ENCODE peak calls at places on chromosomes 1 and 21, in four cellular contexts. B is T-helper 17 cell, Z is IMR-90, Y is PC-3. E is an unnamed sample. For H3K9me3, the result is how much of the 10 kb centered on the place peaks cover.

GRCh38 chr1:203244776-203245175 is 15.3 kb upstream of the CHIT1 start:
- DNase-seq in Z (no peak), B (no peak), Y (no peak), E (no peak)

GRCh38 chr1:1360511-1361169 is 2.3 kb upstream of the MXRA8 start:
- DNase-seq in Z (peak), Y (peak), B (no peak), E (peak)

GRCh38 chr1:204754821-204755220 is 69.3 kb upstream of the LRRN2 start:
- DNase-seq in Z (no peak), Y (no peak), B (no peak), E (no peak)

GRCh38 chr1:169511339-169512028 is 25.7 kb upstream of the SLC19A2 start:
- DNase-seq in Y (peak), Z (peak), B (no peak), E (peak)

GRCh38 chr1:66274634-66275033 is 259.3 kb upstream of the SGIP1 start:
- DNase-seq in Z (peak), B (no peak), Y (peak), E (no peak)

GRCh38 chr1:156823210-156823790 is 6.7 kb upstream of the SH2D2A start:
- DNase-seq in B (no peak), Z (peak), Y (peak), E (no peak)

GRCh38 chr1:97925161-97925560 is 4.3 kb upstream of the DPYD start:
- DNase-seq in Y (no peak), B (no peak), Z (no peak), E (no peak)

GRCh38 chr1:178243890-178244289 is 150.0 kb downstream of the RASAL2 start:
- DNase-seq in Y (no peak), Z (no peak), B (no peak), E (no peak)

GRCh38 chr1:13725714-13726175 is 25.8 kb downstream of the PRDM2 start:
- DNase-seq in Y (peak), B (peak), Z (peak), E (peak)

GRCh38 chr1:62870148-62870547 is 86.2 kb downstream of the ATG4C start:
- DNase-seq in Z (peak), B (no peak), Y (no peak), E (peak)

GRCh38 chr1:202954057-202954745 is 3.9 kb downstream of the ADIPOR1 start:
- DNase-seq in Y (peak), Z (no peak), B (no peak), E (no peak)

GRCh38 chr1:8404450-8405370 is 86.8 kb downstream of the SLC45A1 start:
- DNase-seq in Y (no peak), B (no peak), Z (no peak), E (no peak)

GRCh38 chr21:28089599-28090421 is 902.9 kb downstream of the LTN1 start:
- DNase-seq in Z (no peak), Y (peak), B (no peak), E (no peak)
- H3K9me3 ChIP-seq in Z (under half), Y (under half), B (under half), E (under half)

GRCh38 chr1:152899027-152899426 is 9.3 kb upstream of the IVL start:
- DNase-seq in B (no peak), Z (no peak), Y (no peak), E (no peak)
- H3K9me3 ChIP-seq in B (under half), Z (under half), Y (under half), E (under half)

GRCh38 chr1:243819438-243819839 is 30.6 kb downstream of the AKT3 start:
- DNase-seq in Z (no peak), Y (no peak), B (no peak), E (no peak)
- H3K9me3 ChIP-seq in Z (under half), Y (under half), B (under half), E (under half)

GRCh38 chr1:4960336-4960735 is 305.9 kb downstream of the AJAP1 start:
- DNase-seq in B (no peak), Z (no peak), Y (no peak), E (no peak)

GRCh38 chr1:4961935-4962645 is 307.7 kb downstream of the AJAP1 start:
- DNase-seq in B (no peak), Z (no peak), Y (no peak), E (no peak)

GRCh38 chr1:4962836-4963235 is 308.4 kb downstream of the AJAP1 start:
- DNase-seq in B (no peak), Y (no peak), Z (no peak), E (no peak)

GRCh38 chr1:4959216-4959615 is 304.8 kb downstream of the AJAP1 start:
- DNase-seq in B (no peak), Y (no peak), Z (no peak), E (no peak)

DNA sequence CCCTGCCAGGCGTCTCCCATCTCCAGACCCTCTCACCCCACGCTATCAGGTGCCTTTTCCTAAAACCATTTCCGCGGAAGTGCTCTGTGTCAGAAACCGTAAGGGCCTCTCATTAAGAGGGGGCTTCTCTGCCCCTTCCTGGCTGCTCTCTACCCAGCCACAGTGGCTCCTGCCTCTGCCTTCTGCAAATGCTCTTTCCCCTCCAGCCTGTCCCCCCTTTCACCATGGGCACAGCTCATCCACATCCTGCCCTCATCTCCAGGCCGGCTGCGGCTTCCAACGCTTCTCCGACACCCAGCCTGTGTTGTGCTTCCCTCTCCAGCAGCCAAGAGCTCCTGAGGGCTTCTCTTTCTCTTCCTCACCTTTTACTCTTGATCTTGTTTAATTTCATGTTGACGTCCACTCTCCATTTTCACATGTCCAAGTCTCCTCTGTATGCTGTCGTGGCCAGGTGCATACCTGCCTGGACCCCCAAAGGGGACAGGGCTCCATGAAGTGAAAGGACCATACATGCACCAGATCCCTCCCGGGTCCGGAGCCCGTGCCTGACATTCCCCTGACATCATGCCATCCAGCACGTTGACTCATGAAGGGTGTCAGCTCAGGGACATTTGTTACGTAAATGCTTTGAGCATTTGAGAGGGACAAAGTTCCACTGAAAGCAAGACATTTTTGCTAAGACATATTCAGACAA is 306.5 kb downstream of the AJAP1 start:
- DNase-seq in Y (no peak), Z (no peak), B (no peak), E (no peak)
- H3K9me3 ChIP-seq in Y (under half), Z (half or more), B (under half), E (under half)

E was measured in adipocyte.